ENCODE peak calls at places on chromosomes 13 and 19, in ten cellular contexts. T, E, W, Z, S, L, V, H, M and D are unnamed samples. For H3K36me3, the result is how much of the 10 kb centered on the place peaks cover.

GRCh38 chr19:1169921-1170885 is 3.9 kb downstream of the SBNO2 start:
- DNase-seq in T (no peak), E (no peak), W (peak), Z (no peak), S (peak), L (peak), V (no peak), H (no peak), M (no peak), D (no peak)

GRCh38 chr19:7471696-7472620 is 16.9 kb downstream of the PEX11G start:
- DNase-seq in T (no peak), E (no peak), W (no peak), Z (no peak), S (no peak), L (no peak), V (no peak), H (no peak), M (no peak), D (no peak)

GRCh38 chr19:14474827-14475226 is 327 bp downstream of the PTGER1 start:
- DNase-seq in T (no peak), E (no peak), W (no peak), Z (no peak), S (no peak), L (no peak), V (no peak), H (no peak), M (no peak), D (no peak)

GRCh38 chr13:27789495-27790303 is 2.6 kb upstream of the GSX1 start:
- DNase-seq in T (no peak), E (no peak), W (no peak), Z (no peak), S (no peak), L (no peak), V (no peak), H (no peak), M (no peak), D (no peak)

GRCh38 chr13:74867460-74867859 is 614.5 kb downstream of the TBC1D4 start:
- DNase-seq in T (no peak), E (no peak), W (no peak), Z (no peak), S (no peak), L (no peak), V (no peak), H (peak), M (no peak), D (no peak)

GRCh38 chr19:18893573-18894253 is 2.2 kb downstream of the CERS1 start:
- DNase-seq in T (no peak), E (no peak), W (no peak), Z (no peak), S (no peak), L (no peak), V (no peak), H (no peak), M (no peak), D (no peak)

GRCh38 chr19:37931941-37932655 is 25.1 kb downstream of the SIPA1L3 start:
- DNase-seq in T (peak), E (no peak), W (peak), Z (peak), S (peak), L (peak), V (peak), H (peak), M (peak), D (no peak)

GRCh38 chr13:102333320-102334181 is 68.3 kb downstream of the FGF14 start:
- DNase-seq in T (no peak), E (no peak), W (no peak), Z (no peak), S (no peak), L (peak), V (no peak), H (no peak), M (no peak), D (no peak)

GRCh38 chr13:99959538-99960230 is 11.9 kb downstream of the ZIC5 start:
- DNase-seq in T (no peak), E (no peak), W (no peak), Z (no peak), S (no peak), L (no peak), V (no peak), H (no peak), M (no peak), D (no peak)

GRCh38 chr19:55210120-55210493 is 806 bp upstream of the PTPRH start:
- DNase-seq in T (no peak), E (no peak), W (no peak), Z (no peak), S (peak), L (peak), V (no peak), H (peak), M (no peak), D (peak)

GRCh38 chr19:33804021-33804799 is 7.5 kb downstream of the KCTD15 start:
- DNase-seq in T (peak), E (no peak), W (no peak), Z (no peak), S (peak), L (peak), V (no peak), H (peak), M (no peak), D (no peak)

GRCh38 chr13:34671136-34671535 is 270.9 kb upstream of the NBEA start:
- DNase-seq in T (no peak), E (no peak), W (no peak), Z (no peak), S (no peak), L (no peak), V (no peak), H (no peak), M (no peak), D (no peak)

GRCh38 chr13:95326695-95327094 is 25.4 kb upstream of the ABCC4 start:
- DNase-seq in T (no peak), E (no peak), W (no peak), Z (no peak), S (no peak), L (no peak), V (no peak), H (no peak), M (no peak), D (no peak)

GRCh38 chr19:34241513-34242337 is 12.6 kb upstream of the GARRE1 start:
- DNase-seq in T (peak), E (no peak), W (peak), Z (no peak), S (peak), L (no peak), V (peak), H (no peak), M (peak), D (no peak)

GRCh38 chr13:101475536-101475935 is 23.1 kb downstream of the ITGBL1 start:
- DNase-seq in T (no peak), E (no peak), W (no peak), Z (no peak), S (no peak), L (no peak), V (no peak), H (no peak), M (no peak), D (no peak)

GRCh38 chr13:59643906-59644626 is 519.7 kb downstream of the DIAPH3 start:
- DNase-seq in T (no peak), E (no peak), W (no peak), Z (no peak), S (peak), L (no peak), V (no peak), H (no peak), M (no peak), D (no peak)

GRCh38 chr19:58559275-58560006 is 1.0 kb upstream of the UBE2M start:
- DNase-seq in T (peak), E (no peak), W (peak), Z (peak), S (peak), L (peak), V (peak), H (peak), M (no peak), D (peak)

GRCh38 chr13:110616103-110617101 is 1.1 kb downstream of the NAXD start:
- DNase-seq in T (peak), E (no peak), W (no peak), Z (no peak), S (peak), L (peak), V (peak), H (peak), M (no peak), D (no peak)

GRCh38 chr13:24618219-24618955 is 61.8 kb upstream of the ATP12A start:
- DNase-seq in T (peak), E (no peak), W (no peak), Z (no peak), S (peak), L (no peak), V (peak), H (no peak), M (no peak), D (no peak)

GRCh38 chr13:51644649-51645048 is 60.4 kb downstream of the WDFY2 start:
- DNase-seq in T (no peak), E (no peak), W (no peak), Z (no peak), S (peak), L (peak), V (no peak), H (peak), M (no peak), D (no peak)

GRCh38 chr19:11279505-11280236 is 16.3 kb upstream of the TSPAN16 start:
- DNase-seq in T (no peak), E (no peak), W (no peak), Z (no peak), S (no peak), L (no peak), V (peak), H (no peak), M (no peak), D (no peak)

GRCh38 chr19:19591133-19591825 is 27.2 kb downstream of the PBX4 start:
- DNase-seq in T (peak), E (no peak), W (no peak), Z (no peak), S (peak), L (peak), V (peak), H (peak), M (peak), D (peak)

GRCh38 chr13:22076658-22077057 is 405.8 kb downstream of the FGF9 start:
- DNase-seq in T (no peak), E (no peak), W (no peak), Z (no peak), S (no peak), L (no peak), V (no peak), H (no peak), M (no peak), D (no peak)

GRCh38 chr19:7500811-7501450 is 12.1 kb upstream of the PEX11G start:
- DNase-seq in T (peak), E (no peak), W (peak), Z (peak), S (peak), L (no peak), V (no peak), H (peak), M (peak), D (no peak)

GRCh38 chr19:23789246-23789645 is 30.6 kb upstream of the ZNF681 start:
- DNase-seq in T (no peak), E (no peak), W (no peak), Z (no peak), S (no peak), L (no peak), V (no peak), H (no peak), M (no peak), D (no peak)

GRCh38 chr13:49836516-49836915 is 44.0 kb upstream of the KPNA3 start:
- DNase-seq in T (no peak), E (no peak), W (no peak), Z (no peak), S (peak), L (peak), V (no peak), H (no peak), M (no peak), D (no peak)

GRCh38 chr19:4144666-4145261 is 8.7 kb upstream of the CREB3L3 start:
- DNase-seq in T (peak), E (no peak), W (no peak), Z (no peak), S (no peak), L (peak), V (no peak), H (no peak), M (no peak), D (no peak)

GRCh38 chr19:51327066-51327985 is 14.6 kb downstream of the VSIG10L start:
- DNase-seq in T (peak), E (no peak), W (peak), Z (no peak), S (peak), L (peak), V (peak), H (peak), M (peak), D (no peak)

GRCh38 chr19:11205939-11206570 is 8.7 kb upstream of the KANK2 start:
- DNase-seq in T (no peak), E (no peak), W (no peak), Z (no peak), S (no peak), L (no peak), V (peak), H (no peak), M (no peak), D (no peak)

GRCh38 chr19:46791944-46792343 is 3.5 kb upstream of the SLC1A5 start:
- DNase-seq in T (no peak), E (no peak), W (no peak), Z (no peak), S (no peak), L (no peak), V (no peak), H (no peak), M (no peak), D (no peak)

GRCh38 chr13:20828540-20829364 is 55.0 kb upstream of the EEF1AKMT1 start:
- DNase-seq in T (peak), E (no peak), W (no peak), Z (no peak), S (peak), L (peak), V (peak), H (no peak), M (no peak), D (no peak)

GRCh38 chr19:13887529-13887928 is 10.6 kb downstream of the NANOS3 start:
- DNase-seq in T (no peak), E (no peak), W (no peak), Z (no peak), S (no peak), L (no peak), V (no peak), H (no peak), M (no peak), D (peak)

GRCh38 chr13:79070343-79070974 is 335.6 kb downstream of the RBM26 start:
- DNase-seq in T (no peak), E (no peak), W (no peak), Z (no peak), S (no peak), L (no peak), V (peak), H (no peak), M (no peak), D (no peak)

GRCh38 chr19:4555657-4556561 is 3.6 kb downstream of the SEMA6B start:
- DNase-seq in T (peak), E (no peak), W (no peak), Z (no peak), S (no peak), L (no peak), V (no peak), H (no peak), M (no peak), D (no peak)

GRCh38 chr13:98537306-98537705 is 39.6 kb downstream of the STK24 start:
- DNase-seq in T (no peak), E (no peak), W (no peak), Z (no peak), S (no peak), L (no peak), V (no peak), H (no peak), M (no peak), D (no peak)

GRCh38 chr19:3107658-3108057 is 13.5 kb downstream of the GNA11 start:
- DNase-seq in T (no peak), E (no peak), W (no peak), Z (no peak), S (no peak), L (no peak), V (no peak), H (no peak), M (no peak), D (no peak)

GRCh38 chr19:35995655-35995993 is 636 bp downstream of the SDHAF1 start:
- DNase-seq in T (peak), E (no peak), W (peak), Z (no peak), S (peak), L (peak), V (peak), H (no peak), M (no peak), D (no peak)

GRCh38 chr13:36445278-36445677 is 13.0 kb downstream of the CCNA1 start:
- DNase-seq in T (no peak), E (no peak), W (no peak), Z (no peak), S (no peak), L (no peak), V (no peak), H (no peak), M (no peak), D (no peak)

GRCh38 chr19:33810821-33811220 is 14.2 kb downstream of the KCTD15 start:
- DNase-seq in T (no peak), E (no peak), W (no peak), Z (no peak), S (no peak), L (no peak), V (no peak), H (no peak), M (no peak), D (no peak)

GRCh38 chr19:54128441-54128725 is 9.2 kb upstream of the CNOT3 start:
- DNase-seq in T (no peak), E (no peak), W (no peak), Z (no peak), S (no peak), L (no peak), V (no peak), H (no peak), M (no peak), D (no peak)

GRCh38 chr19:54128796-54129616 is 8.6 kb upstream of the CNOT3 start:
- DNase-seq in T (no peak), E (no peak), W (no peak), Z (no peak), S (no peak), L (no peak), V (no peak), H (no peak), M (no peak), D (no peak)

GRCh38 chr19:54125713-54126112 is 10.2 kb downstream of the PRPF31 start:
- DNase-seq in T (no peak), E (no peak), W (no peak), Z (no peak), S (no peak), L (no peak), V (no peak), H (no peak), M (no peak), D (no peak)

GRCh38 chr19:54129617-54129996 is 8.0 kb upstream of the CNOT3 start:
- DNase-seq in T (no peak), E (no peak), W (no peak), Z (no peak), S (no peak), L (no peak), V (no peak), H (no peak), M (no peak), D (no peak)

GRCh38 chr19:54127688-54128440 is 9.7 kb upstream of the CNOT3 start:
- DNase-seq in T (no peak), E (no peak), W (no peak), Z (no peak), S (no peak), L (no peak), V (no peak), H (no peak), M (no peak), D (no peak)
- H3K36me3 ChIP-seq in T (under half), E (half or more), W (half or more), Z (under half), S (under half), L (under half), V (under half), H (under half), M (under half), D (under half)

GRCh38 chr13:41188584-41188983 is 5.8 kb downstream of the KBTBD7 start:
- DNase-seq in T (no peak), E (no peak), W (no peak), Z (no peak), S (no peak), L (peak), V (no peak), H (no peak), M (no peak), D (no peak)

GRCh38 chr13:41196011-41196410 is 1.6 kb upstream of the KBTBD7 start:
- DNase-seq in T (no peak), E (no peak), W (no peak), Z (no peak), S (no peak), L (no peak), V (no peak), H (no peak), M (no peak), D (no peak)

GRCh38 chr13:41196620-41197019 is 2.3 kb upstream of the KBTBD7 start:
- DNase-seq in T (peak), E (no peak), W (no peak), Z (no peak), S (no peak), L (no peak), V (no peak), H (no peak), M (no peak), D (no peak)

GRCh38 chr13:41193919-41194824 is at the start of gene KBTBD7:
- DNase-seq in T (peak), E (peak), W (peak), Z (peak), S (peak), L (peak), V (peak), H (peak), M (peak), D (peak)

DNA sequence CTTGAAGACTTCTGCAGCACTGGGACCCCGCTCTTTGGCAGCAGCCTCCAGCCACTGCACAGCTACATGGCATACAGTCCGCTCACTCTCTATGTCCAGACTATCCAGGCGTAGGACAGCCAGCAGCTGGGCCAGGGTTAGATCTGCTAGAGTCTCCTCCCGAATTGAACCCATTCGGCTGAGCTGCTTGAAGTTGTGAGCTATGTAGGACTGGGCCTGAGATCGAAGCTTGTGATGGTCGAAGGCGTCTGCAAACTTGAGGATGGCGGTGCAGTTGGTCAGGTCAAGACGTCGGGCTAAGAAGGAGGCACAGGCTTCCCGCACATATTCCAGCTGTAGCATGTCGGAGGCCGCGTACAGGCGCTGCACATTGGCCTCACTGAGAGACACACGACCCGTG is 900 bp downstream of the KBTBD7 start:
- DNase-seq in T (no peak), E (no peak), W (no peak), Z (no peak), S (no peak), L (no peak), V (no peak), H (no peak), M (no peak), D (no peak)
- TF ChIP-seq CTCF in T (no peak), E (no peak), W (no peak), Z (no peak), S (no peak), L (no peak), V (no peak), H (no peak), M (no peak), D (no peak)

GRCh38 chr19:17488593-17489391 is 18.5 kb downstream of the SLC27A1 start:
- DNase-seq in T (peak), E (no peak), W (peak), Z (peak), S (peak), L (peak), V (peak), H (no peak), M (peak), D (no peak)
- H3K4me3 ChIP-seq in T (no peak), E (no peak), W (peak), Z (peak), S (no peak), L (no peak), V (no peak), H (no peak), M (peak), D (no peak)

GRCh38 chr13:29527916-29528315 is 67.6 kb downstream of the SLC7A1 start:
- DNase-seq in T (no peak), E (no peak), W (no peak), Z (no peak), S (no peak), L (no peak), V (no peak), H (no peak), M (no peak), D (no peak)
- H3K36me3 ChIP-seq in T (under half), E (under half), W (under half), Z (under half), S (under half), L (under half), V (under half), H (half or more), M (half or more), D (under half)

DNA sequence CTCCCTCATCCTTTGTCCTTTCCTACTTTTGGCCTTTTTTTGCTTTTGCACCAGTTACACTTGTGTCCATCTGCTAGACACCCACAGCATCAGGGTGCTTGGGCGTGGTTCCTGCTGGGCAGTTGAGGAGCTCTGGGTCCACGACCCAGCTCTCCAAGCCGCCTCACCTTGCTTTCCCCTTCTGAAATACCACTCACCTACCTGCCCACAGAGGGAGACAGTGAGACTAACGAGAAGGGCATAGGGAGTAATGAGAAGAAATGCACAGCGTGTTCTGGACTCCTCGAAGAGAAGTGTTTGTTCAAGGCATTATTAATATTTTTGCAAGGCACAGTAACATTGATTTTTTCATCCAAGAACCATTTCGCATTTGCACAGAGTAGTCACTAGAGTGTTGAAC is 92.9 kb downstream of the DNAJC15 start:
- DNase-seq in T (no peak), E (no peak), W (no peak), Z (no peak), S (no peak), L (no peak), V (no peak), H (no peak), M (no peak), D (no peak)
- TF ChIP-seq CTCF in T (no peak), E (no peak), W (no peak), Z (no peak), S (no peak), L (no peak), V (peak), H (no peak), M (peak), D (no peak)

DNA sequence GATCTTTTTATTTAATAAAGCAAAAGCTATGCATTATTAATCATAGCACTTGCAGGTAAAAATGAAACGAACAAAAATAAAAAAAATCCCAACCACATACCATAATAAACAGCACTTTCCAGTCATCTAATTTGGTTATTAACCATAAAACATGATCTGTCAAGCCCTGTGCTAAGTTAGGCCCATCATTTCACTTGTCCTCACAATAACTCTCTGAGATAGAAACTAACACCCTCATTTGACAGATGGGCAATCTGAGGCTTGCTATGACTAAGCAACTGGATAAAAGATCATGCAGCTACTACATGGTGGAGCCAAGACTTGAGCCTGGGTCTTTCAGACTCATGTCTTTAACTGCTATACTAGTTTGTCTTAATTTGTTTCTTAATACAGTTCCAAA is 21.8 kb downstream of the PROSER1 start:
- DNase-seq in T (no peak), E (no peak), W (no peak), Z (no peak), S (no peak), L (no peak), V (peak), H (no peak), M (no peak), D (no peak)
- H3K4me3 ChIP-seq in T (no peak), E (no peak), W (no peak), Z (no peak), S (no peak), L (no peak), V (no peak), H (no peak), M (no peak), D (no peak)